ENCODE peak calls at places on chromosomes 11 and 22, in five cellular contexts. H is SK-N-SH, S is upper lobe of right lung, C is HL-60, Q is astrocyte. X is an unnamed sample.

GRCh38 chr11:1220941-1221721 is 1.7 kb upstream of the MUC5B start:
- DNase-seq in H (peak; percentile 19), S (peak; percentile 61), Q (no peak), C (no peak), X (no peak)

GRCh38 chr11:36460220-36460619 is 49.9 kb downstream of the TRAF6 start:
- DNase-seq in H (no peak), C (no peak), S (no peak), Q (no peak), X (peak; percentile 24)

GRCh38 chr11:11760838-11761237 is 80.9 kb upstream of the USP47 start:
- DNase-seq in C (no peak), Q (no peak), S (no peak), H (no peak), X (no peak)

GRCh38 chr11:80632691-80633090 is 1191.9 kb upstream of the TENM4 start:
- DNase-seq in S (no peak), H (no peak), Q (no peak), C (no peak), X (no peak)

GRCh38 chr11:75334976-75335375 is 16.5 kb downstream of the ARRB1 start:
- DNase-seq in H (no peak), S (no peak), C (no peak), Q (no peak), X (no peak)

GRCh38 chr11:131745405-131745804 is 375.0 kb downstream of the NTM start:
- DNase-seq in H (no peak), C (no peak), S (no peak), Q (peak; percentile 77), X (no peak)

GRCh38 chr22:46798366-46799057 is 36.1 kb downstream of the TBC1D22A start:
- DNase-seq in C (peak; percentile 63), S (peak; percentile 93), Q (peak; percentile 30), H (peak; percentile 90), X (peak; percentile 88)

GRCh38 chr11:9569588-9570164 is 3.8 kb upstream of the WEE1 start:
- DNase-seq in H (no peak), Q (no peak), C (no peak), S (no peak), X (no peak)

GRCh38 chr22:43375951-43376455 is 32.8 kb upstream of the SCUBE1 start:
- DNase-seq in H (no peak), Q (peak; percentile 76), C (no peak), S (no peak), X (no peak)

GRCh38 chr22:48894064-48894671 is 933.5 kb downstream of the BRD1 start:
- DNase-seq in Q (no peak), C (no peak), H (no peak), S (peak; percentile 47), X (no peak)

GRCh38 chr11:8810331-8811301 is 100.4 kb upstream of the AKIP1 start:
- DNase-seq in C (no peak), S (peak; percentile 91), Q (peak; percentile 85), H (peak; percentile 86), X (peak; percentile 88)

GRCh38 chr22:46076651-46077339 is 73.5 kb upstream of the PPARA start:
- DNase-seq in S (peak; percentile 72), H (no peak), C (no peak), Q (peak; percentile 83), X (peak; percentile 58)

GRCh38 chr11:80441821-80442220 is 1001.0 kb upstream of the TENM4 start:
- DNase-seq in C (no peak), Q (no peak), S (no peak), H (no peak), X (no peak)

DNA sequence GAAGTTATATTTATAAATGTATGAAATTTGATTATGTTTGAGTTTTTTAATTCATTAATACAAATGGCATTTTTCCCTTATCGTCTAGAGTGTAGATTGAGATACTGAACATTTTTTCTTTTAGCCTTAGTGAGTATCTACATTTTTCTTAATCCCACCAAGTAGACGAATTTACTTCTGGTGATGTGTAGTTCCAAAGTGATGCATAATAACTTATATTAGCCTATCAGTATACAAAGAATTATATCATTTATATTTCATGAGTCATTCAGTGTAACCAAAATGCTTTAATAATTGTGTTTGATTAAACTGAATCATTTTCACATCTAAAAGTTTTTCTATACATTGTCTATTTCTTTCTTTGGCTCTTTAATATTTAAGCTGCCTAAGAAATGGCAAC is 745.6 kb upstream of the LUZP2 start:
- DNase-seq in Q (no peak), C (no peak), S (no peak), H (no peak), X (no peak)
- H3K27me3 ChIP-seq in Q (no peaks in the 10 kb centered on the region), C (no peaks in the 10 kb centered on the region), S (no peaks in the 10 kb centered on the region), H (no peaks in the 10 kb centered on the region), X (no peaks in the 10 kb centered on the region)

GRCh38 chr22:22431271-22432220 is 77.0 kb downstream of the ZNF280B start:
- DNase-seq in Q (peak; percentile 9), H (peak; percentile 79), C (no peak), S (no peak), X (peak; percentile 24)
- TF ChIP-seq CTCF in Q (peak; percentile 48), H (peak; percentile 68), C (peak; percentile 26), S (peak; percentile 56), X (no peak)

DNA sequence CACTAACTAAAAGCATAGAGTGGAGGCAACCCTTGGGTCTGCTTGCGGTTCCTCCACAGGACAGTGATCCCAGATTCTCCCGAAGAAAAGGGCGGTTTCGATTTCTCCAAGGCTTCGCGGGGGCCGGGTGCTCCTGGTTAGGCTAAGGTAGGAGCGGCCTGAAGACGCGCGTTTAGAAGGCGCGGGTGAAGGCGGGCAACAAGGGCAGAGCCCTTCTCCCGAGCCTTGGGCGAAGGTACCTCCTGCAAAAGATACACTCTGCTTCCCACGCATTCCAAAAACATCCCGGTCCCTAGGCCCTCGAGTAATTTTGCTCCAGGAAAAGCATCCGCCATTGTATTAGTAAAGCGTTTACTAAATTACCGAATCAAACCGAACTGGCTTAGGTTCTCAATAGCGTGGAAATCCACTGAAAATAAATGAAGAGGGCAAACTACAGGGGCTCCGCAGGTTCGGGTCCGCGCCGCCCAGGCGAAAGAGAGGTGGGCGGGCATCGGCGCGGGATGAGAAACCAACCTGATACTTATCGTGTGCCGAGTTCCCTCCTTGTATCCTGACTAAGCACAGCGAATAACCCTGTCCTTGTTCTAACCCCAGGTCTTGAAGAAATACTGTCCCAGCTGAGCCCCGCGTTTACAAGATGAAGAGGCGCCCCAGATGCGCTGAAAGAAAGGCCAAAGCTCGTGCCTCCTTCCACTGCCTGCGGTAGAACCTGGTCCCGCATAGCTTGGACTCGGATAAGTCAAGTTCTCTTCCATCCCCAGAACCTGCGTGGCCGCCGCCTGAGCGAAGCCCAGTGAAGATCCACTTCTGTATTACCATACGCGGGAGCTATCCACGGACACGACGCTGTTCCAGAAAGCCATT is 1.9 kb downstream of the WT1 start:
- DNase-seq in Q (no peak), S (no peak), C (no peak), H (no peak), X (peak; percentile 61)
- H3K27me3 ChIP-seq in Q (peaks cover 91% of the 10 kb centered on the region), S (peaks cover 100% of the 10 kb centered on the region), C (no peaks in the 10 kb centered on the region), H (peaks cover 97% of the 10 kb centered on the region), X (peaks cover 13% of the 10 kb centered on the region)

GRCh38 chr11:85787168-85787567 is 23.8 kb downstream of the SYTL2 start:
- DNase-seq in H (no peak), Q (no peak), S (no peak), C (no peak), X (no peak)
- TF ChIP-seq CTCF in H (no peak), Q (no peak), S (no peak), C (no peak), X (no peak)

GRCh38 chr11:46198873-46199250 is 77.6 kb upstream of the PHF21A start:
- DNase-seq in C (no peak), H (no peak), S (no peak), Q (no peak), X (no peak)
- H3K27me3 ChIP-seq in C (no peaks in the 10 kb centered on the region), H (peaks cover 18% of the 10 kb centered on the region), S (peaks cover 3% of the 10 kb centered on the region), Q (peaks cover 11% of the 10 kb centered on the region), X (no peaks in the 10 kb centered on the region)

DNA sequence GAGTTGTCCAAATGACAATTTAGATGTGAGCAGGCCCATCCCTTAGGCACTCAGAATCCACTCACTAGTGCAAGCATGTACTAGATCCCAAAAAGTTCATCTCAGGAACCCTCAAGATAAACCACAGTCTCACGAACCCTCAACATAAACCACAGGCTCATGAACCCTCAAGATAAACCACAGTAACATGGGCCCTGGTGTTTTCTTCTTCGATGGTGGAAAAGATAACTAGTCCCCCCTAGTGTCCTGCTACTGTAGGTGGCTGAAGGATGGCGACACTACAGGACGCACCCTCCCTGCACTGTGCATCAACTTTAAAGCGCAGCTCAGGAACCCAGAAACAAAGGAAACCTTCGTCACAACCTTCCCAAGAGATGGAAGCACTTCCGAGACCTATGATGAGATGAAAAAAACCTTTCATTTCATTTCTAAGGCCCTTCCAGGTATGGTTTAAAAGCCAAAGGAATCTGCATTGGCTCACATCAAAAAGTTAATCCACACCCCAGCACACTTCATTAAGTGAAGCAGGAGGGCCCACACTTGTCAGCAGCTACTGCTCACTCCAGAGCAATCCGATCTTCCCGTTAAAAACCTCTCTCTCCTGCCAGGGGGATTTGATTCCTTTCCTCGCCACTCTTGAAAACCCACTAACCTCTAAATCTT is 2.4 kb downstream of the LARGE1 start:
- DNase-seq in C (no peak), S (no peak), Q (no peak), H (peak; percentile 39), X (no peak)
- TF ChIP-seq CTCF in C (no peak), S (no peak), Q (no peak), H (no peak), X (no peak)

DNA sequence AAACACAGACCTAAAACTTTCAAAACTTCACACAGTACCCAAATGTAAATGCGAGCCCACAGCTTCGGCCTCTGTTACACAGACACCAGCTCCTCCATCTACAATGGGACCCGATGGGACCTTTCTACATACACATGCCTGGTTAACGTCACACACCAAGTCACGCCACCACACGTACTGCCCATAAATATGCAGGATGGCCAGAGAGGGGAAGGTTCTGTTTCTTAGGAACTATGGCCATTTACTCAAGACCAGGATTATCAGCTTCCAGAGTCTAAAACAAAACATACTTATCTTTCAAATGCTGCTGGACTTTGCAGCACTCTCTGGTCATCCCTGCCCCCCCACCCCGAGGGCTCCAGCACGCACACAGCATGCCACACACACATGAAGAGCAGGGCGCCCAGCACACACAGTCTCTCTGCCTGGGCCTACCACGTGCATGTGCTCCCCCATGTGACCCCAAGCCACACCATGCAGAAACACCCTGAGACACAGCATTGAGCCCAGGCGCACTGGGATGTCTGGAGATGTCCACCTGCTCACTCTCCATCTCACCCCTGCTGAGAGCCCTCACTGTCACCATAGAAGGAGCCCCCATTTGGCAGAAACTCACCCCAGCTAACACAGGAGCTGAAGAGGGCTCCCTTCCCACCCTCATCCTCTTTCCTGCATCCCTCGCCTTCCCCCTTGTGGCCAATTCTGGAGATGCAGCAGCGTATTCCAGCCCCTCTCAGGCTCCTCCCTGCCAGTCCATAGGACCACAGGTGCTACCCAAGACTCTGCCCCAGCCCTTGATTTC is 61.8 kb downstream of the SLC22A12 start:
- DNase-seq in C (peak; percentile 45), Q (peak; percentile 12), H (peak; percentile 93), S (peak; percentile 81), X (no peak)
- H3K27me3 ChIP-seq in C (no peaks in the 10 kb centered on the region), Q (peaks cover 3% of the 10 kb centered on the region), H (no peaks in the 10 kb centered on the region), S (no peaks in the 10 kb centered on the region), X (no peaks in the 10 kb centered on the region)

GRCh38 chr22:23240639-23241389 is 60.5 kb downstream of the BCR start:
- DNase-seq in Q (no peak), S (no peak), C (no peak), H (peak; percentile 57), X (peak; percentile 67)
- TF ChIP-seq CTCF in Q (no peak), S (peak; percentile 41), C (no peak), H (peak; percentile 39), X (peak; percentile 43)

X was measured in upper lobe of left lung.